ENCODE peak calls at places on chromosomes 16 and 17, in six cellular contexts. One of them, this sample, is unnamed.

GRCh38 chr17:40530988-40531971 is 29.9 kb upstream of the TNS4 start:
- DNase-seq in GM12878: peak; percentile 71
- DNase-seq in SK-N-SH: no peak
- DNase-seq in K562: no peak
- DNase-seq in H1: no peak
- DNase-seq in HepG2: no peak
- DNase-seq in this sample: no peak

GRCh38 chr16:1903845-1904820 is 14.1 kb downstream of the HS3ST6 start:
- DNase-seq in SK-N-SH: peak; percentile 37
- DNase-seq in GM12878: no peak
- DNase-seq in H1: no peak
- DNase-seq in HepG2: no peak
- DNase-seq in K562: no peak
- DNase-seq in this sample: no peak

GRCh38 chr17:75034236-75034908 is 12.4 kb downstream of the ATP5PD start:
- DNase-seq in K562: peak; percentile 65
- DNase-seq in GM12878: peak; percentile 88
- DNase-seq in H1: peak; percentile 97
- DNase-seq in SK-N-SH: peak; percentile 81
- DNase-seq in HepG2: peak; percentile 94
- DNase-seq in this sample: peak; percentile 93

GRCh38 chr16:72172105-72173034 is at the start of gene PMFBP1:
- DNase-seq in HepG2: peak; percentile 35
- DNase-seq in K562: no peak
- DNase-seq in H1: no peak
- DNase-seq in GM12878: peak; percentile 88
- DNase-seq in SK-N-SH: no peak
- DNase-seq in this sample: peak; percentile 98

GRCh38 chr17:55283256-55283965 is 18.7 kb downstream of the HLF start:
- DNase-seq in HepG2: peak; percentile 68
- DNase-seq in H1: no peak
- DNase-seq in GM12878: no peak
- DNase-seq in SK-N-SH: no peak
- DNase-seq in K562: no peak
- DNase-seq in this sample: no peak

GRCh38 chr17:75024686-75025397 is 12.4 kb downstream of the MRPL58 start:
- DNase-seq in K562: no peak
- DNase-seq in GM12878: no peak
- DNase-seq in SK-N-SH: no peak
- DNase-seq in H1: no peak
- DNase-seq in HepG2: peak; percentile 61
- DNase-seq in this sample: peak; percentile 77

GRCh38 chr17:29572691-29573557 is 4.4 kb downstream of the TP53I13 start:
- DNase-seq in HepG2: no peak
- DNase-seq in K562: peak; percentile 69
- DNase-seq in H1: peak; percentile 85
- DNase-seq in SK-N-SH: peak; percentile 89
- DNase-seq in GM12878: no peak
- DNase-seq in this sample: no peak

GRCh38 chr17:64056269-64057005 is 36.0 kb upstream of the ICAM2 start:
- DNase-seq in GM12878: peak; percentile 57
- DNase-seq in SK-N-SH: no peak
- DNase-seq in H1: peak; percentile 54
- DNase-seq in HepG2: no peak
- DNase-seq in K562: no peak
- DNase-seq in this sample: no peak

GRCh38 chr16:83826146-83826913 is 18.6 kb downstream of the HSBP1 start:
- DNase-seq in H1: peak; percentile 97
- DNase-seq in K562: peak; percentile 91
- DNase-seq in HepG2: peak; percentile 52
- DNase-seq in SK-N-SH: peak; percentile 86
- DNase-seq in GM12878: no peak
- DNase-seq in this sample: peak; percentile 78

GRCh38 chr17:34118564-34118963 is 136.5 kb upstream of the CCL2 start:
- DNase-seq in H1: peak; percentile 17
- DNase-seq in GM12878: no peak
- DNase-seq in K562: no peak
- DNase-seq in SK-N-SH: no peak
- DNase-seq in HepG2: no peak
- DNase-seq in this sample: no peak

GRCh38 chr17:59355030-59355694 is 23.7 kb downstream of the YPEL2 start:
- DNase-seq in HepG2: no peak
- DNase-seq in K562: no peak
- DNase-seq in H1: no peak
- DNase-seq in SK-N-SH: no peak
- DNase-seq in GM12878: no peak
- DNase-seq in this sample: no peak

GRCh38 chr17:78875738-78876597 is 27.0 kb downstream of the CEP295NL start:
- DNase-seq in H1: no peak
- DNase-seq in SK-N-SH: peak; percentile 49
- DNase-seq in GM12878: no peak
- DNase-seq in K562: no peak
- DNase-seq in HepG2: no peak
- DNase-seq in this sample: peak; percentile 53
- TF ChIP-seq GABPA in H1: no peak
- TF ChIP-seq GABPA in SK-N-SH: no peak
- TF ChIP-seq GABPA in GM12878: no peak
- TF ChIP-seq GABPA in K562: no peak
- TF ChIP-seq GABPA in HepG2: no peak
- TF ChIP-seq GABPA in this sample: no peak

GRCh38 chr17:45852535-45853297 is 8.0 kb downstream of the SPPL2C start:
- DNase-seq in SK-N-SH: peak; percentile 84
- DNase-seq in H1: peak; percentile 86
- DNase-seq in HepG2: peak; percentile 62
- DNase-seq in GM12878: no peak
- DNase-seq in K562: peak; percentile 70
- DNase-seq in this sample: peak; percentile 51
- TF ChIP-seq GABPA in SK-N-SH: no peak
- TF ChIP-seq GABPA in H1: no peak
- TF ChIP-seq GABPA in HepG2: no peak
- TF ChIP-seq GABPA in GM12878: no peak
- TF ChIP-seq GABPA in K562: no peak
- TF ChIP-seq GABPA in this sample: no peak

GRCh38 chr16:11708421-11708820 is 34.2 kb downstream of the TXNDC11 start:
- DNase-seq in K562: no peak
- DNase-seq in SK-N-SH: no peak
- DNase-seq in GM12878: no peak
- DNase-seq in H1: no peak
- DNase-seq in HepG2: no peak
- DNase-seq in this sample: no peak
- TF ChIP-seq GABPA in K562: no peak
- TF ChIP-seq GABPA in SK-N-SH: no peak
- TF ChIP-seq GABPA in GM12878: no peak
- TF ChIP-seq GABPA in H1: no peak
- TF ChIP-seq GABPA in HepG2: no peak
- TF ChIP-seq GABPA in this sample: no peak

DNA sequence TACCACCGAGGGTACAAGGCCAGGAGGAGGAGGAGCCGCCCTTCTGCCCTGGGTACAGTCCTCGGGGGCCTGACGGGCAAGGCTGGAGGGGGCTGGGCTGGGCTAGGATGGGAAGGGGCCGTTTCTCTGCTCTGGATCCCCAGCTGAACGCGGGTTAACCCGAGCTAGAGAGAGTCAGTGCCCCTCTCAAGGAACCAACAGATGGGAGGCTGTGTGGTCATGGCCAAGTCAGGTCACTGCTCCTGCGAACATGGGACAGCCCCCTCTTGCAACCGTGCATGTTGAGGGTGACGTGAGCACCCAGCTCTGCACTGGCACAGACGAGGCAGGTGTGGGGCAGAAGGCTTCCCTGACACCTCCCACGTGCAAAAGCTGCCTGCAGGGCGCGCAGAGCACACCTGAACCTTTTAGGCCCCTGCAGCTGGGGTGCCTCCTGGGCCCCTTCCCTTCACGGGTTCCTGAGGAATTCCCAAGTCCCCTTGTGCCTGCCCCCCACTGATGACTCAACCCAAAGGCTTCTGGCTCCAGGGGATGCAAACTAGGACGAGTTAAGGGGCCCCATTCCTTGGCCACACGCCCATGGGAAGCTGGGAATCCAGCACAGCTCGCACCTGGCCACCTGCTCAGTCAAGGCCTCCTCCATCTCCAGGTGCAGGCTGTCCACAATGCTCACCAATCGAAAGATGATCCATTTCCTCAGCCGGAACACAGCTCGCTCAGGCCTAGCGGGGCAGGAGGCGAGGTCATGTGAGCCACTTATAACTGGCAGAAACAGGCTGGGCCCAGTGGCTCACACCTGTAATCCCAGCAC is 6.3 kb downstream of the MYBBP1A start:
- DNase-seq in K562: no peak
- DNase-seq in GM12878: no peak
- DNase-seq in H1: no peak
- DNase-seq in SK-N-SH: no peak
- DNase-seq in HepG2: no peak
- DNase-seq in this sample: no peak
- TF ChIP-seq GABPA in K562: no peak
- TF ChIP-seq GABPA in GM12878: no peak
- TF ChIP-seq GABPA in H1: no peak
- TF ChIP-seq GABPA in SK-N-SH: no peak
- TF ChIP-seq GABPA in HepG2: no peak
- TF ChIP-seq GABPA in this sample: no peak

DNA sequence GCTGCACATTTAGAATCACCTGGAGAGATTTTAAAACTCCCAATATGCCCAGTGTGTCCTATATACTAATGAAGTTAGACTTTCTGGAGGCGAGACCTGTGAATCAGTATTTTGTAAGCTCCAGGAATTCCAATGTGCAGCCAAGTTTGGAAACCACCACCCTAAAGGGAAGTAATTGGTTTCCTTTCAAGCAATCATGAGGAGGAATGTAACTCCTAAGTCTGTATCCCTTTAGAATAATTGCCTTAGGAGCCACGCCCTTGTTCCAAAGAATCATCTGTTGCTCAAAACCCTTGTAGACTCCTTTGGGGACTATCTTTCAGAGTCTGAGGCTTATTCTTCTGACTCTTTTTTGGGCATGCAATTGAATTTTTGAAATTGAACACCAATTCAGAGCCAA is 84.4 kb downstream of the DNAH9 start:
- DNase-seq in H1: no peak
- DNase-seq in HepG2: no peak
- DNase-seq in GM12878: no peak
- DNase-seq in K562: no peak
- DNase-seq in SK-N-SH: no peak
- DNase-seq in this sample: no peak
- TF ChIP-seq GABPA in H1: no peak
- TF ChIP-seq GABPA in HepG2: no peak
- TF ChIP-seq GABPA in GM12878: no peak
- TF ChIP-seq GABPA in K562: no peak
- TF ChIP-seq GABPA in SK-N-SH: no peak
- TF ChIP-seq GABPA in this sample: no peak

GRCh38 chr17:52041123-52041617 is 117.3 kb downstream of the CA10 start:
- DNase-seq in HepG2: no peak
- DNase-seq in K562: no peak
- DNase-seq in SK-N-SH: no peak
- DNase-seq in H1: no peak
- DNase-seq in GM12878: no peak
- DNase-seq in this sample: no peak
- TF ChIP-seq GABPA in HepG2: no peak
- TF ChIP-seq GABPA in K562: no peak
- TF ChIP-seq GABPA in SK-N-SH: no peak
- TF ChIP-seq GABPA in H1: no peak
- TF ChIP-seq GABPA in GM12878: no peak
- TF ChIP-seq GABPA in this sample: no peak